ENCODE peak calls at places on chromosomes 2 and 18, in ten cellular contexts. One of them, this sample, is unnamed.

GRCh38 chr18:60984496-60984895 is 348.7 kb upstream of the CDH20 start:
- DNase-seq in activated CD4-positive, alpha-beta T cell treated with anti-CD3 and anti-CD28 coated beads, Interleukin-2, amount 50 U/mL, for 24 hours: no peak
- DNase-seq in M059J: peak
- DNase-seq in CD8-positive, alpha-beta T cell: no peak
- DNase-seq in brain microvascular endothelial cell: peak
- DNase-seq in fibroblast of pulmonary artery: peak
- DNase-seq in activated gamma-delta T cell treated with Interleukin-2 at 50 U/mL for 16 hours: no peak
- DNase-seq in iris pigment epithelial cell: peak
- DNase-seq in fibroblast of lung: peak
- DNase-seq in immature natural killer cell: no peak
- DNase-seq in this sample: peak

GRCh38 chr2:48529189-48529588 is 765 bp upstream of the STON1 start:
- DNase-seq in activated CD4-positive, alpha-beta T cell treated with anti-CD3 and anti-CD28 coated beads, Interleukin-2, amount 50 U/mL, for 24 hours: no peak
- DNase-seq in M059J: no peak
- DNase-seq in CD8-positive, alpha-beta T cell: no peak
- DNase-seq in brain microvascular endothelial cell: no peak
- DNase-seq in fibroblast of pulmonary artery: no peak
- DNase-seq in activated gamma-delta T cell treated with Interleukin-2 at 50 U/mL for 16 hours: no peak
- DNase-seq in iris pigment epithelial cell: no peak
- DNase-seq in fibroblast of lung: no peak
- DNase-seq in immature natural killer cell: no peak
- DNase-seq in this sample: peak

GRCh38 chr2:17171446-17172049 is 346.7 kb downstream of the RAD51AP2 start:
- DNase-seq in activated CD4-positive, alpha-beta T cell treated with anti-CD3 and anti-CD28 coated beads, Interleukin-2, amount 50 U/mL, for 24 hours: no peak
- DNase-seq in M059J: peak
- DNase-seq in CD8-positive, alpha-beta T cell: no peak
- DNase-seq in brain microvascular endothelial cell: peak
- DNase-seq in fibroblast of pulmonary artery: peak
- DNase-seq in activated gamma-delta T cell treated with Interleukin-2 at 50 U/mL for 16 hours: no peak
- DNase-seq in iris pigment epithelial cell: peak
- DNase-seq in fibroblast of lung: peak
- DNase-seq in immature natural killer cell: no peak
- DNase-seq in this sample: peak

GRCh38 chr2:28750316-28751101 is 1.1 kb upstream of the PPP1CB start:
- DNase-seq in activated CD4-positive, alpha-beta T cell treated with anti-CD3 and anti-CD28 coated beads, Interleukin-2, amount 50 U/mL, for 24 hours: peak
- DNase-seq in M059J: peak
- DNase-seq in CD8-positive, alpha-beta T cell: peak
- DNase-seq in brain microvascular endothelial cell: no peak
- DNase-seq in fibroblast of pulmonary artery: peak
- DNase-seq in activated gamma-delta T cell treated with Interleukin-2 at 50 U/mL for 16 hours: no peak
- DNase-seq in iris pigment epithelial cell: peak
- DNase-seq in fibroblast of lung: peak
- DNase-seq in immature natural killer cell: no peak
- DNase-seq in this sample: peak

GRCh38 chr2:46776687-46777327 is 138.8 kb downstream of the MCFD2 start:
- DNase-seq in activated CD4-positive, alpha-beta T cell treated with anti-CD3 and anti-CD28 coated beads, Interleukin-2, amount 50 U/mL, for 24 hours: peak
- DNase-seq in M059J: peak
- DNase-seq in CD8-positive, alpha-beta T cell: peak
- DNase-seq in brain microvascular endothelial cell: peak
- DNase-seq in fibroblast of pulmonary artery: peak
- DNase-seq in activated gamma-delta T cell treated with Interleukin-2 at 50 U/mL for 16 hours: peak
- DNase-seq in iris pigment epithelial cell: peak
- DNase-seq in fibroblast of lung: peak
- DNase-seq in immature natural killer cell: peak
- DNase-seq in this sample: peak

GRCh38 chr18:47342566-47342965 is 91.1 kb upstream of the SKOR2 start:
- DNase-seq in activated CD4-positive, alpha-beta T cell treated with anti-CD3 and anti-CD28 coated beads, Interleukin-2, amount 50 U/mL, for 24 hours: no peak
- DNase-seq in M059J: no peak
- DNase-seq in CD8-positive, alpha-beta T cell: no peak
- DNase-seq in brain microvascular endothelial cell: no peak
- DNase-seq in fibroblast of pulmonary artery: no peak
- DNase-seq in activated gamma-delta T cell treated with Interleukin-2 at 50 U/mL for 16 hours: no peak
- DNase-seq in iris pigment epithelial cell: no peak
- DNase-seq in fibroblast of lung: no peak
- DNase-seq in immature natural killer cell: no peak
- DNase-seq in this sample: no peak

GRCh38 chr2:15092691-15093090 is 460.2 kb downstream of the LRATD1 start:
- DNase-seq in activated CD4-positive, alpha-beta T cell treated with anti-CD3 and anti-CD28 coated beads, Interleukin-2, amount 50 U/mL, for 24 hours: no peak
- DNase-seq in M059J: no peak
- DNase-seq in CD8-positive, alpha-beta T cell: no peak
- DNase-seq in brain microvascular endothelial cell: no peak
- DNase-seq in fibroblast of pulmonary artery: no peak
- DNase-seq in activated gamma-delta T cell treated with Interleukin-2 at 50 U/mL for 16 hours: no peak
- DNase-seq in iris pigment epithelial cell: peak
- DNase-seq in fibroblast of lung: peak
- DNase-seq in immature natural killer cell: no peak
- DNase-seq in this sample: peak

GRCh38 chr18:32548688-32549087 is 78.0 kb upstream of the GAREM1 start:
- DNase-seq in activated CD4-positive, alpha-beta T cell treated with anti-CD3 and anti-CD28 coated beads, Interleukin-2, amount 50 U/mL, for 24 hours: no peak
- DNase-seq in M059J: no peak
- DNase-seq in CD8-positive, alpha-beta T cell: no peak
- DNase-seq in brain microvascular endothelial cell: no peak
- DNase-seq in fibroblast of pulmonary artery: no peak
- DNase-seq in activated gamma-delta T cell treated with Interleukin-2 at 50 U/mL for 16 hours: no peak
- DNase-seq in iris pigment epithelial cell: no peak
- DNase-seq in fibroblast of lung: no peak
- DNase-seq in immature natural killer cell: no peak
- DNase-seq in this sample: no peak

GRCh38 chr2:168992591-168993349 is 38.4 kb downstream of the ABCB11 start:
- DNase-seq in activated CD4-positive, alpha-beta T cell treated with anti-CD3 and anti-CD28 coated beads, Interleukin-2, amount 50 U/mL, for 24 hours: no peak
- DNase-seq in M059J: peak
- DNase-seq in CD8-positive, alpha-beta T cell: no peak
- DNase-seq in brain microvascular endothelial cell: peak
- DNase-seq in fibroblast of pulmonary artery: peak
- DNase-seq in activated gamma-delta T cell treated with Interleukin-2 at 50 U/mL for 16 hours: no peak
- DNase-seq in iris pigment epithelial cell: peak
- DNase-seq in fibroblast of lung: peak
- DNase-seq in immature natural killer cell: no peak
- DNase-seq in this sample: peak

GRCh38 chr18:43720036-43720435 is 442.7 kb upstream of the SYT4 start:
- DNase-seq in activated CD4-positive, alpha-beta T cell treated with anti-CD3 and anti-CD28 coated beads, Interleukin-2, amount 50 U/mL, for 24 hours: no peak
- DNase-seq in M059J: no peak
- DNase-seq in CD8-positive, alpha-beta T cell: no peak
- DNase-seq in brain microvascular endothelial cell: no peak
- DNase-seq in fibroblast of pulmonary artery: peak
- DNase-seq in activated gamma-delta T cell treated with Interleukin-2 at 50 U/mL for 16 hours: no peak
- DNase-seq in iris pigment epithelial cell: peak
- DNase-seq in fibroblast of lung: peak
- DNase-seq in immature natural killer cell: no peak
- DNase-seq in this sample: peak

GRCh38 chr2:69798909-69799526 is 30.4 kb upstream of the GMCL1 start:
- DNase-seq in activated CD4-positive, alpha-beta T cell treated with anti-CD3 and anti-CD28 coated beads, Interleukin-2, amount 50 U/mL, for 24 hours: no peak
- DNase-seq in M059J: peak
- DNase-seq in CD8-positive, alpha-beta T cell: no peak
- DNase-seq in brain microvascular endothelial cell: peak
- DNase-seq in fibroblast of pulmonary artery: peak
- DNase-seq in activated gamma-delta T cell treated with Interleukin-2 at 50 U/mL for 16 hours: no peak
- DNase-seq in iris pigment epithelial cell: peak
- DNase-seq in fibroblast of lung: peak
- DNase-seq in immature natural killer cell: peak
- DNase-seq in this sample: peak

GRCh38 chr2:151973901-151974199 is 125.0 kb downstream of the CACNB4 start:
- DNase-seq in activated CD4-positive, alpha-beta T cell treated with anti-CD3 and anti-CD28 coated beads, Interleukin-2, amount 50 U/mL, for 24 hours: no peak
- DNase-seq in M059J: peak
- DNase-seq in CD8-positive, alpha-beta T cell: no peak
- DNase-seq in brain microvascular endothelial cell: peak
- DNase-seq in fibroblast of pulmonary artery: peak
- DNase-seq in activated gamma-delta T cell treated with Interleukin-2 at 50 U/mL for 16 hours: no peak
- DNase-seq in iris pigment epithelial cell: peak
- DNase-seq in fibroblast of lung: peak
- DNase-seq in immature natural killer cell: no peak
- DNase-seq in this sample: peak

This sample was measured in foreskin fibroblast.